ENCODE peak calls at places on chromosomes 5 and 9, in six cellular contexts. R is brain microvascular endothelial cell; X is CD8-positive, alpha-beta memory T cell; I is adrenal gland; D is tibial nerve; U is sigmoid colon. E is an unnamed sample.

GRCh38 chr5:142821733-142822487 is 51.7 kb downstream of the ARHGAP26 start:
- DNase-seq in I (no peak), R (peak; percentile 79), D (no peak), U (no peak), X (no peak), E (peak; percentile 94)

GRCh38 chr5:14665110-14665822 is 748 bp downstream of the OTULIN start:
- DNase-seq in D (no peak), I (no peak), U (no peak), R (no peak), X (peak; percentile 34), E (peak; percentile 82)

GRCh38 chr5:32329395-32329834 is 16.7 kb upstream of the MTMR12 start:
- DNase-seq in U (peak; percentile 79), I (peak; percentile 54), R (peak; percentile 65), D (no peak), X (peak; percentile 44), E (peak; percentile 79)

GRCh38 chr5:82421119-82421518 is 143.0 kb upstream of the RPS23 start:
- DNase-seq in R (peak; percentile 96), U (no peak), I (no peak), X (no peak), D (no peak), E (peak; percentile 85)

GRCh38 chr5:155466851-155467250 is 453.3 kb downstream of the KIF4B start:
- DNase-seq in I (no peak), D (no peak), X (no peak), U (no peak), R (no peak), E (no peak)

GRCh38 chr9:4262735-4263141 is 37.1 kb downstream of the GLIS3 start:
- DNase-seq in I (no peak), X (no peak), R (peak; percentile 65), D (no peak), U (no peak), E (no peak)

GRCh38 chr9:35488566-35489312 is 1.2 kb upstream of the RUSC2 start:
- DNase-seq in I (no peak), R (no peak), D (no peak), U (no peak), X (no peak), E (peak; percentile 87)

GRCh38 chr5:76544268-76544926 is 78.8 kb downstream of the F2RL2 start:
- DNase-seq in X (peak; percentile 40), R (peak; percentile 39), U (no peak), I (peak; percentile 49), D (no peak), E (peak; percentile 88)

GRCh38 chr9:115941561-115942315 is 211.9 kb upstream of the PAPPA start:
- DNase-seq in I (no peak), X (no peak), R (peak; percentile 56), D (no peak), U (no peak), E (no peak)

GRCh38 chr9:129323376-129323998 is 145.4 kb upstream of the IER5L start:
- DNase-seq in D (peak; percentile 13), R (no peak), U (peak; percentile 57), X (no peak), I (peak; percentile 78), E (no peak)

GRCh38 chr9:106962105-106962504 is 99.1 kb downstream of the ZNF462 start:
- DNase-seq in I (no peak), X (no peak), U (no peak), D (no peak), R (peak; percentile 75), E (no peak)

GRCh38 chr9:119273325-119273904 is 95.8 kb downstream of the BRINP1 start:
- DNase-seq in X (no peak), D (no peak), R (no peak), I (no peak), U (no peak), E (no peak)

GRCh38 chr9:70285246-70285645 is 26.5 kb downstream of the SMC5 start:
- DNase-seq in R (no peak), I (peak; percentile 24), D (no peak), X (no peak), U (no peak), E (no peak)

GRCh38 chr5:126938461-126938860 is 91.9 kb downstream of the MARCHF3 start:
- DNase-seq in U (no peak), R (peak; percentile 31), D (no peak), I (no peak), X (no peak), E (no peak)

GRCh38 chr5:56951131-56951945 is 585 bp downstream of the MIER3 start:
- DNase-seq in R (no peak), I (no peak), U (peak; percentile 66), X (no peak), D (no peak), E (peak; percentile 15)

GRCh38 chr5:81853005-81853357 is 102.1 kb upstream of the SSBP2 start:
- DNase-seq in R (no peak), I (no peak), D (no peak), X (no peak), U (no peak), E (no peak)

GRCh38 chr9:18580146-18580545 is 106.2 kb downstream of the ADAMTSL1 start:
- DNase-seq in R (no peak), D (no peak), I (no peak), X (no peak), U (no peak), E (no peak)

GRCh38 chr9:113674436-113674835 is 201.7 kb upstream of the ZNF618 start:
- DNase-seq in I (no peak), R (peak; percentile 40), X (no peak), D (no peak), U (no peak), E (no peak)

GRCh38 chr5:42689391-42689790 is 67.2 kb upstream of the CCDC152 start:
- DNase-seq in X (no peak), U (no peak), I (no peak), R (no peak), D (no peak), E (no peak)

GRCh38 chr9:128383007-128383753 is 12.0 kb downstream of the URM1 start:
- DNase-seq in X (no peak), R (no peak), I (no peak), U (no peak), D (no peak), E (no peak)

GRCh38 chr5:79736528-79737514 is 47.2 kb downstream of the CMYA5 start:
- DNase-seq in R (no peak), D (no peak), I (no peak), X (peak; percentile 51), U (no peak), E (no peak)

GRCh38 chr5:119361723-119362122 is 5.9 kb downstream of the TNFAIP8 start:
- DNase-seq in I (no peak), D (no peak), X (no peak), R (no peak), U (no peak), E (no peak)

GRCh38 chr5:29307498-29307897 is 1886.0 kb upstream of the CDH6 start:
- DNase-seq in X (no peak), D (no peak), I (no peak), U (no peak), R (no peak), E (no peak)

GRCh38 chr9:137550958-137551655 is 572 bp upstream of the MRPL41 start:
- DNase-seq in U (no peak), I (peak; percentile 74), D (no peak), X (no peak), R (no peak), E (peak; percentile 55)

GRCh38 chr9:80157561-80157983 is 585.8 kb downstream of the TLE4 start:
- DNase-seq in R (no peak), D (no peak), I (no peak), U (no peak), X (no peak), E (no peak)
- H3K27ac ChIP-seq in R (no peak overlapping the region), D (no peak overlapping the region), I (no peak overlapping the region), U (no peak overlapping the region), X (no peak overlapping the region), E (no peak overlapping the region)

GRCh38 chr9:37436540-37436939 is 14.0 kb downstream of the GRHPR start:
- DNase-seq in R (no peak), U (no peak), D (no peak), I (no peak), X (no peak), E (no peak)

GRCh38 chr9:37430841-37431597 is 8.5 kb downstream of the GRHPR start:
- DNase-seq in U (peak; percentile 66), D (no peak), I (no peak), R (no peak), X (no peak), E (peak; percentile 58)

GRCh38 chr9:37437010-37437409 is 14.5 kb downstream of the GRHPR start:
- DNase-seq in U (no peak), D (no peak), I (no peak), X (no peak), R (no peak), E (no peak)

GRCh38 chr9:37432020-37432419 is 9.5 kb downstream of the GRHPR start:
- DNase-seq in X (no peak), D (no peak), R (no peak), I (no peak), U (peak; percentile 38), E (no peak)

DNA sequence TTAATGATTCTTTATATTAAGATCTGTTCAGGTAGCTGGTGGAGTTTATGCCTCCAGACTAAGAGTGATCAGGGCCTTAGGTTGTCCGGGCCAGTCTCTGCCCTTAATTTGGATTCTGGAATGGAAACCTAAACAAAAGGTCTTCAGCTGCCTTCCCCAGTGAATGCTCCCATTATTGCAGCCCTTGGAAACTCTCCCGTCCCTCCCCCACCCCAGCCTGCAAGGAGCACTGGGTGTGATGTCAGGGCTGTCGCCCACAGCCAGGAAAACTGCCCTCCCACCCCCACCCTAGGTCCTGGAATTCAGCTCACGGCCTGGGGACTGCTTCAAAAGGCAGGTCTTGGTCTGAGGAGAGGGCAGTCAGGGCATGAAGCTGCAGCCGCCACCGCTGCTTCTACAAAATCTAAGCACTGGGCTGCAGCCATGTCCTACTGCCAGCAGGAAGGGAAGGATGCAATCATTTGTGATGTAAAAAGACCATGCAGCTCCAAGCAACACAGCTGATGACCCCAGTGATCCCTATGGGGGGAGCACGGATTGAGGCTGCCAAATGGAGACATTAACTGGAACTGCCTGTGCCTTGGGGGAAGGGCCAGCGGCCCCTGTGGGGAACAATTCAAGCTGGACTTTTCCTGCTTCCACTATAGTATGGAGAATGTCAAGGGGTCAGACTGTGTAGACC is 11.4 kb downstream of the GRHPR start:
- DNase-seq in X (no peak), I (no peak), D (no peak), U (peak; percentile 45), R (no peak), E (no peak)
- H3K36me3 ChIP-seq in X (peaks cover 15% of the 10 kb centered on the region), I (peaks cover 67% of the 10 kb centered on the region), D (no peaks in the 10 kb centered on the region), U (peaks cover 90% of the 10 kb centered on the region), R (peaks cover 49% of the 10 kb centered on the region), E (peaks cover 9% of the 10 kb centered on the region)

GRCh38 chr5:140145818-140146522 is 20.2 kb downstream of the IGIP start:
- DNase-seq in D (peak; percentile 37), X (peak; percentile 49), I (peak; percentile 81), R (peak; percentile 42), U (peak; percentile 85), E (peak; percentile 78)
- H3K4me3 ChIP-seq in D (peak overlapping the region; percentile 27), X (peak overlapping the region; percentile 32), I (peak overlapping the region; percentile 60), R (peak overlapping the region; percentile 47), U (peak overlapping the region; percentile 25), E (no peak overlapping the region)

GRCh38 chr5:139660105-139660915 is 12.2 kb downstream of the CXXC5 start:
- DNase-seq in D (no peak), R (no peak), U (peak; percentile 92), I (peak; percentile 91), X (no peak), E (peak; percentile 79)
- H3K27ac ChIP-seq in D (peak overlapping the region; percentile 98), R (peak overlapping the region; percentile 67), U (peak overlapping the region; percentile 93), I (peak overlapping the region; percentile 88), X (peak overlapping the region; percentile 54), E (no peak overlapping the region)

DNA sequence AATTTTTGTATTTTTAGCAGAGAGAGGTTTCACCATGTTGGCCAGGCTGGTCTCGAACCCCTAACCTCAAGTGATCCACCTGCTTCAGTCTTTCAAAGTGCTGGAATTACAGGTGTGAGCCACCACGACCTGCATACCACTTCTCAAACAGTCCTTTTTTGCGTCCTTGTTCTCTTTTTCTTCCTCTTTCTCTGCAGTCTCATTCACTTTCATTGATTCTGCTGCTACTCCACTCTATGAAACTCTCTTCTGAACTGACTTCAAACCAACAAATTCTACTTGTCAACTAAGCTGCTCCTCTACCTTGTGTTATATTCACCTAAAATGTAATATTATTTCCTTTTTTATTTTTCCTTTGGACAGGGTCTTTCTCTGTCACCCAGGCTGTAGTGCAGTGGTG is 7.9 kb downstream of the NSD1 start:
- DNase-seq in I (no peak), R (no peak), D (no peak), U (no peak), X (no peak), E (no peak)
- H3K36me3 ChIP-seq in I (peaks cover 46% of the 10 kb centered on the region), R (peaks cover 22% of the 10 kb centered on the region), D (peaks cover 4% of the 10 kb centered on the region), U (peaks cover 45% of the 10 kb centered on the region), X (peaks cover 13% of the 10 kb centered on the region), E (peaks cover 4% of the 10 kb centered on the region)

E was measured in small intestine.